ENCODE peak calls at places on chromosomes 6 and 20, in ten cellular contexts. X is mammary epithelial cell, Q is psoas muscle, S is HCT116, R is H1, N is GM23338, K is mesendoderm, F is fibroblast of lung, W is DND-41, T is mesenchymal stem cell. M is an unnamed sample. For H3K36me3, the result is how much of the 10 kb centered on the place peaks cover.

GRCh38 chr20:19403549-19403948 is 191.1 kb downstream of the SLC24A3 start:
- DNase-seq in S (no peak), R (no peak), T (no peak), F (no peak), W (no peak), K (peak), X (no peak), Q (no peak), N (peak), M (peak)

GRCh38 chr6:110412258-110412839 is 3.0 kb downstream of the DDO start:
- DNase-seq in N (no peak), T (no peak), X (no peak), Q (no peak), K (peak), R (no peak), W (no peak), F (no peak), S (no peak), M (no peak)

GRCh38 chr6:113842165-113842564 is 15.0 kb upstream of the MARCKS start:
- DNase-seq in K (peak), X (no peak), Q (no peak), W (no peak), R (no peak), S (no peak), T (peak), F (peak), N (no peak), M (no peak)

GRCh38 chr6:21241231-21242130 is 352.1 kb upstream of the SOX4 start:
- DNase-seq in W (no peak), R (no peak), N (no peak), X (no peak), F (no peak), Q (no peak), T (no peak), K (peak), S (no peak), M (no peak)

GRCh38 chr6:110329348-110329728 is 28.8 kb downstream of the METTL24 start:
- DNase-seq in X (no peak), W (no peak), S (no peak), N (no peak), F (peak), T (peak), Q (no peak), R (no peak), K (no peak), M (no peak)

GRCh38 chr6:1162367-1163275 is 149.3 kb upstream of the FOXQ1 start:
- DNase-seq in W (no peak), Q (no peak), T (peak), K (peak), F (no peak), X (no peak), R (no peak), N (no peak), S (no peak), M (no peak)

GRCh38 chr6:27605401-27606342 is 132.8 kb upstream of the ZNF184 start:
- DNase-seq in Q (no peak), W (no peak), T (peak), N (peak), F (peak), S (peak), K (peak), X (peak), R (peak), M (peak)

GRCh38 chr20:61562897-61563504 is 310.9 kb downstream of the CDH4 start:
- DNase-seq in F (no peak), T (no peak), K (no peak), S (no peak), Q (no peak), X (no peak), W (no peak), R (no peak), N (no peak), M (peak)

GRCh38 chr20:37007898-37008649 is 56.6 kb upstream of the SAMHD1 start:
- DNase-seq in N (no peak), S (no peak), R (no peak), W (no peak), F (peak), X (peak), K (peak), Q (no peak), T (peak), M (no peak)

GRCh38 chr6:129306826-129307225 is 403.2 kb downstream of the ARHGAP18 start:
- DNase-seq in S (no peak), R (no peak), X (no peak), N (no peak), W (no peak), T (no peak), K (no peak), Q (no peak), F (no peak), M (no peak)

GRCh38 chr6:32945106-32945761 is 4.4 kb upstream of the HLA-DMB start:
- DNase-seq in F (peak), Q (no peak), K (no peak), T (peak), N (no peak), X (no peak), W (no peak), R (no peak), S (no peak), M (no peak)

GRCh38 chr20:15889073-15889923 is 684.0 kb downstream of the KIF16B start:
- DNase-seq in F (no peak), T (no peak), R (no peak), W (no peak), X (no peak), S (no peak), N (no peak), K (peak), Q (no peak), M (peak)

GRCh38 chr6:144897441-144897921 is 612.3 kb downstream of the UTRN start:
- DNase-seq in F (peak), S (peak), W (no peak), T (peak), N (no peak), X (peak), Q (no peak), R (no peak), K (peak), M (no peak)

GRCh38 chr6:26172496-26172958 is 85.3 kb downstream of the HFE start:
- DNase-seq in S (no peak), T (peak), R (no peak), N (peak), Q (no peak), W (peak), F (peak), K (peak), X (peak), M (no peak)

GRCh38 chr6:13924146-13924948 is 405 bp upstream of the RNF182 start:
- DNase-seq in X (no peak), K (peak), S (no peak), N (peak), F (peak), W (peak), T (peak), R (peak), Q (peak), M (peak)

GRCh38 chr20:33826270-33826897 is 15.2 kb downstream of the CHMP4B start:
- DNase-seq in K (peak), N (peak), S (no peak), X (peak), T (no peak), F (no peak), R (no peak), W (no peak), Q (no peak), M (peak)

GRCh38 chr6:15955484-15955883 is 173.4 kb upstream of the MYLIP start:
- DNase-seq in S (no peak), X (no peak), F (no peak), Q (no peak), N (no peak), W (no peak), R (no peak), K (no peak), T (no peak), M (no peak)

GRCh38 chr6:157877573-157878011 is 54.5 kb downstream of the SNX9 start:
- DNase-seq in T (no peak), X (no peak), Q (no peak), F (no peak), N (no peak), R (no peak), W (no peak), K (no peak), S (no peak), M (no peak)
- H3K36me3 ChIP-seq in T (half or more), X (under half), Q (half or more), F (under half), N (under half), R (under half), W (under half), K (under half), S (under half), M (half or more)

GRCh38 chr20:4794846-4795245 is 73.1 kb downstream of the PRND start:
- DNase-seq in Q (no peak), N (no peak), W (no peak), S (no peak), T (no peak), F (peak), R (no peak), K (no peak), X (no peak), M (no peak)

GRCh38 chr20:4793183-4793582 is 71.5 kb downstream of the PRND start:
- DNase-seq in F (no peak), S (no peak), N (no peak), T (no peak), X (no peak), R (no peak), Q (no peak), K (no peak), W (no peak), M (no peak)

GRCh38 chr20:4787825-4788224 is 66.1 kb downstream of the PRND start:
- DNase-seq in T (no peak), F (no peak), W (no peak), S (no peak), N (no peak), Q (no peak), X (no peak), R (no peak), K (no peak), M (no peak)

GRCh38 chr20:4788314-4788713 is 66.6 kb downstream of the PRND start:
- DNase-seq in N (no peak), S (no peak), T (no peak), W (no peak), K (no peak), R (no peak), F (no peak), Q (no peak), X (no peak), M (no peak)

GRCh38 chr20:4791121-4791520 is 69.4 kb downstream of the PRND start:
- DNase-seq in T (no peak), W (no peak), K (no peak), X (no peak), Q (no peak), S (no peak), R (no peak), N (no peak), F (peak), M (no peak)
- H3K36me3 ChIP-seq in T (under half), W (half or more), K (under half), X (under half), Q (under half), S (under half), R (under half), N (under half), F (under half), M (under half)

DNA sequence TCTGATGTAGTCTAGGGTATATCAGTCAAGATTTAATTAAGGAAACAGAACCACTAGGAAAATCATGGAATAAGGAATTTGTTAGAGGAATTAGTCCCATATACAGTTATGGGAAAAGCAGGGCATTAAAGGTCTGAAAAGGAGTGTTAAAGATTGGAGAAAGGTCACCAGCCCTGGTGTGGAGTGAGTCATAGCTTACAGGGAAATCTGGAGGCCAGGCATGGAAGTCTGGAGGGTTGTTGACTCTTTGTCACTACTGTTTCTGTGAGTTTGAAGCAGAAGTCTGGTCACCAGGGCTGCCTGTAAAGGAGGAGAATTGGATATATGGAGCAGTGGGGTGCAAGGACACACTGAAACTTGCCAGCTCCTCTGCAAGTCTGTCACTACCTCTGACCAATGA is 28.6 kb downstream of the CDC5L start:
- DNase-seq in N (no peak), Q (no peak), W (no peak), S (no peak), R (no peak), K (no peak), X (peak), T (peak), F (peak), M (no peak)
- H3K36me3 ChIP-seq in N (under half), Q (under half), W (half or more), S (under half), R (under half), K (under half), X (under half), T (half or more), F (under half), M (half or more)

DNA sequence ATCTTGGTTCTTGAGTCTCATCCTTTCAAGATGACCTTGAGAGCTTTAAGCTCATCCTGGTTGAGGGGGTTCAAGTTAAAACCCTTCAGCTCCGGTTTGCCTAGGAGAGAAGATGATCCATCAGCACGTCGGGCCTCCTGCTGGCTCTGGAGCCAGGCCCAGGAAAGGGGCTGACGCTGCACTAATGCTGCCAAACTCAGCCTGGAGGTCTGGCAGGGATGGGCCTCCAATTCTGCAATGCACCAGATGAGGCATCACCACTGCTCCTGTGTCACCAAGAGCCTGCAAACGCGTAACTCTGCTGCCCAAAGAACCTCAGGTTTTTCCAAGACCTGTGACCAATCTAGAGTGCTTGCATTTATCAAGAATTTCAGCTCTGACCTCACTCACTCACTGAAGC is 6.1 kb downstream of the PDRG1 start:
- DNase-seq in F (peak), W (no peak), S (no peak), Q (peak), T (no peak), N (no peak), K (no peak), R (no peak), X (no peak), M (no peak)
- H3K36me3 ChIP-seq in F (under half), W (half or more), S (half or more), Q (half or more), T (half or more), N (under half), K (under half), R (under half), X (under half), M (half or more)

DNA sequence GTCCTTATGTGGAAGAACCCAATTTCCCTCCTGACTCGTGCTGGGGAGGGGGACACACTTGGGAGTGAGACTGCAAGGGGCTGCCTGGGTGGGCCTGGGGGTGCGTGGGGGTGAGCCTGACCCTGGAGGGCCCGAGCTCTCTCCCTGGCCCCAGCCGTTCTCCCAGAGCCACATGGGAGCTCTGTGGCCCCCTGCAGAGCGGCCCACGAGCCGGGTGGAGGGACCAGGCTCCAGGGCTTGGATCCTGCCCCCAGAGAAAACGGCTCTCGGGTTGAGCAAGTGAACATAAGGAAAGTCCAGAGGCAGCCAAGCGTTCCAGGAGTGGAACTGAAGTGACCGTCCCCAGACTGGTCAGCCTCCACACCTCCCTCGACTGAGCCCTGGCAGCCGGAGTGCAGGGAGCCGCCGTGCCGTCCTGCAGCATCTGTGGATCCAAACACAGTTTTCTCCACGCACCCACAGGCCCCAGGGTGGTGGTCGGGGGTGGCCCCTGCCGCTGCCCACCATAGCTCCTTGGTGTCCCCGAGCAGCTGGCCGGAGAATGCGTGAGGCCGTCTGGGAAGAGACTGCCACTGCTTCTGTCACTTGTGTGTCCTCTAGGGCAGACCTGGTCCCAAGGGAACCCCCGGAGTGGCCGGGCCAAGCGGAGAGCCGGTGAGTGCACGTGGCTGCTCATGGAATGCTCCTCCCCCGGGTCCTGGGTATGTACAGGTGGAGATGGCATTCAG is 10.6 kb downstream of the COL9A3 start:
- DNase-seq in K (no peak), X (no peak), R (no peak), N (no peak), S (no peak), Q (no peak), W (no peak), F (no peak), T (no peak), M (peak)
- H3K36me3 ChIP-seq in K (under half), X (under half), R (under half), N (under half), S (under half), Q (under half), W (under half), F (under half), T (under half), M (under half)

M was measured in endodermal cell.